ENCODE peak calls at places on chromosome 3, in six cellular contexts. One of them, this sample, is unnamed.

GRCh38 chr3:6354653-6355052 is 506.3 kb upstream of the GRM7 start:
- ATAC-seq in PC-3: no peak
- ATAC-seq in SK-N-SH treated with all-trans-retinoic acid at 6 μM for 48 hours: no peak
- ATAC-seq in left cardiac atrium: no peak
- ATAC-seq in heart right ventricle: no peak
- ATAC-seq in right cardiac atrium: no peak
- ATAC-seq in this sample: no peak

GRCh38 chr3:121482651-121483050 is 63.1 kb downstream of the POLQ start:
- ATAC-seq in heart right ventricle: no peak
- ATAC-seq in SK-N-SH treated with all-trans-retinoic acid at 6 μM for 48 hours: peak
- ATAC-seq in left cardiac atrium: no peak
- ATAC-seq in PC-3: peak
- ATAC-seq in right cardiac atrium: no peak
- ATAC-seq in this sample: no peak

GRCh38 chr3:43062556-43063040 is 43.3 kb downstream of the POMGNT2 start:
- ATAC-seq in left cardiac atrium: peak
- ATAC-seq in PC-3: no peak
- ATAC-seq in SK-N-SH treated with all-trans-retinoic acid at 6 μM for 48 hours: no peak
- ATAC-seq in heart right ventricle: no peak
- ATAC-seq in right cardiac atrium: peak
- ATAC-seq in this sample: no peak

GRCh38 chr3:72628065-72628464 is 220.2 kb downstream of the SHQ1 start:
- ATAC-seq in right cardiac atrium: no peak
- ATAC-seq in left cardiac atrium: no peak
- ATAC-seq in PC-3: peak
- ATAC-seq in SK-N-SH treated with all-trans-retinoic acid at 6 μM for 48 hours: no peak
- ATAC-seq in heart right ventricle: no peak
- ATAC-seq in this sample: no peak

GRCh38 chr3:152564454-152564853 is 270.5 kb upstream of the P2RY1 start:
- ATAC-seq in heart right ventricle: peak
- ATAC-seq in PC-3: no peak
- ATAC-seq in right cardiac atrium: no peak
- ATAC-seq in SK-N-SH treated with all-trans-retinoic acid at 6 μM for 48 hours: no peak
- ATAC-seq in left cardiac atrium: no peak
- ATAC-seq in this sample: no peak

GRCh38 chr3:175176556-175176955 is 317.4 kb downstream of the NAALADL2 start:
- ATAC-seq in heart right ventricle: no peak
- ATAC-seq in left cardiac atrium: no peak
- ATAC-seq in SK-N-SH treated with all-trans-retinoic acid at 6 μM for 48 hours: no peak
- ATAC-seq in right cardiac atrium: no peak
- ATAC-seq in PC-3: no peak
- ATAC-seq in this sample: no peak

GRCh38 chr3:181336597-181336996 is 347.1 kb upstream of the DNAJC19 start:
- ATAC-seq in heart right ventricle: peak
- ATAC-seq in left cardiac atrium: no peak
- ATAC-seq in SK-N-SH treated with all-trans-retinoic acid at 6 μM for 48 hours: no peak
- ATAC-seq in right cardiac atrium: no peak
- ATAC-seq in PC-3: no peak
- ATAC-seq in this sample: no peak

GRCh38 chr3:61908344-61908743 is 347.0 kb downstream of the PTPRG start:
- ATAC-seq in heart right ventricle: no peak
- ATAC-seq in SK-N-SH treated with all-trans-retinoic acid at 6 μM for 48 hours: no peak
- ATAC-seq in left cardiac atrium: no peak
- ATAC-seq in right cardiac atrium: no peak
- ATAC-seq in PC-3: no peak
- ATAC-seq in this sample: no peak

GRCh38 chr3:1275495-1275894 is 182.7 kb downstream of the CNTN6 start:
- ATAC-seq in PC-3: no peak
- ATAC-seq in SK-N-SH treated with all-trans-retinoic acid at 6 μM for 48 hours: no peak
- ATAC-seq in right cardiac atrium: no peak
- ATAC-seq in left cardiac atrium: no peak
- ATAC-seq in heart right ventricle: no peak
- ATAC-seq in this sample: no peak

GRCh38 chr3:142866841-142867631 is 21.8 kb downstream of the PCOLCE2 start:
- ATAC-seq in SK-N-SH treated with all-trans-retinoic acid at 6 μM for 48 hours: peak
- ATAC-seq in PC-3: no peak
- ATAC-seq in left cardiac atrium: no peak
- ATAC-seq in heart right ventricle: no peak
- ATAC-seq in right cardiac atrium: no peak
- ATAC-seq in this sample: no peak

GRCh38 chr3:172658344-172659245 is 52.3 kb downstream of the NCEH1 start:
- ATAC-seq in left cardiac atrium: no peak
- ATAC-seq in right cardiac atrium: no peak
- ATAC-seq in heart right ventricle: peak
- ATAC-seq in PC-3: peak
- ATAC-seq in SK-N-SH treated with all-trans-retinoic acid at 6 μM for 48 hours: peak
- ATAC-seq in this sample: no peak

GRCh38 chr3:6799264-6799915 is 61.5 kb upstream of the GRM7 start:
- ATAC-seq in right cardiac atrium: peak
- ATAC-seq in heart right ventricle: no peak
- ATAC-seq in SK-N-SH treated with all-trans-retinoic acid at 6 μM for 48 hours: no peak
- ATAC-seq in left cardiac atrium: no peak
- ATAC-seq in PC-3: no peak
- ATAC-seq in this sample: peak

This sample was measured in stimulated activated memory B cell treated with anti-CD40 and anti-IgM and Interleukin-4, amounts not matched to agents 10 μg/mL and 1 μg/mL and 100 μg/mL, for 72 hours.